ENCODE peak calls at places on chromosomes 16 and 17, in four cellular contexts. One of them, this sample, is unnamed.

GRCh38 chr17:76254275-76254674 is 10.9 kb upstream of the UBALD2 start:
- DNase-seq in H1: no peak
- DNase-seq in HepG2: no peak
- DNase-seq in GM12878: no peak
- DNase-seq in this sample: no peak

GRCh38 chr17:7988750-7989178 is 13.7 kb upstream of the GUCY2D start:
- DNase-seq in H1: no peak
- DNase-seq in HepG2: peak
- DNase-seq in GM12878: peak
- DNase-seq in this sample: peak

GRCh38 chr17:9386401-9386800 is 189.2 kb downstream of the STX8 start:
- DNase-seq in H1: no peak
- DNase-seq in HepG2: no peak
- DNase-seq in GM12878: no peak
- DNase-seq in this sample: no peak

GRCh38 chr17:47240806-47241205 is 12.8 kb upstream of the ITGB3 start:
- DNase-seq in H1: no peak
- DNase-seq in HepG2: no peak
- DNase-seq in GM12878: no peak
- DNase-seq in this sample: no peak

GRCh38 chr16:72131036-72131435 is 37.4 kb downstream of the DHX38 start:
- DNase-seq in H1: no peak
- DNase-seq in HepG2: no peak
- DNase-seq in GM12878: no peak
- DNase-seq in this sample: no peak

GRCh38 chr17:17835415-17836249 is 1.2 kb downstream of the SREBF1 start:
- DNase-seq in H1: no peak
- DNase-seq in HepG2: no peak
- DNase-seq in GM12878: no peak
- DNase-seq in this sample: no peak

GRCh38 chr17:49775546-49776260 is 11.8 kb upstream of the FAM117A start:
- DNase-seq in H1: no peak
- DNase-seq in HepG2: peak
- DNase-seq in GM12878: no peak
- DNase-seq in this sample: no peak

GRCh38 chr16:77290451-77291110 is 91.4 kb downstream of the SYCE1L start:
- DNase-seq in H1: no peak
- DNase-seq in HepG2: no peak
- DNase-seq in GM12878: no peak
- DNase-seq in this sample: no peak

GRCh38 chr17:48718781-48719641 is 3.3 kb downstream of the PRAC1 start:
- DNase-seq in H1: no peak
- DNase-seq in HepG2: no peak
- DNase-seq in GM12878: no peak
- DNase-seq in this sample: no peak

GRCh38 chr16:14179116-14179515 is 108.0 kb downstream of the MRTFB start:
- DNase-seq in H1: no peak
- DNase-seq in HepG2: no peak
- DNase-seq in GM12878: no peak
- DNase-seq in this sample: no peak

GRCh38 chr17:49910858-49911204 is 58.2 kb upstream of the DLX4 start:
- DNase-seq in H1: no peak
- DNase-seq in HepG2: no peak
- DNase-seq in GM12878: no peak
- DNase-seq in this sample: no peak

GRCh38 chr17:76491271-76492184 is 9.7 kb downstream of the RHBDF2 start:
- DNase-seq in H1: no peak
- DNase-seq in HepG2: no peak
- DNase-seq in GM12878: no peak
- DNase-seq in this sample: no peak

GRCh38 chr16:4392382-4393242 is 21.0 kb downstream of the VASN start:
- DNase-seq in H1: peak
- DNase-seq in HepG2: no peak
- DNase-seq in GM12878: no peak
- DNase-seq in this sample: no peak

GRCh38 chr17:79623786-79624657 is 13.2 kb upstream of the RBFOX3 start:
- DNase-seq in H1: no peak
- DNase-seq in HepG2: no peak
- DNase-seq in GM12878: no peak
- DNase-seq in this sample: no peak

GRCh38 chr16:27690604-27691003 is 140.7 kb downstream of the KATNIP start:
- DNase-seq in H1: no peak
- DNase-seq in HepG2: peak
- DNase-seq in GM12878: no peak
- DNase-seq in this sample: no peak

GRCh38 chr17:14098246-14098645 is 28.9 kb downstream of the COX10 start:
- DNase-seq in H1: no peak
- DNase-seq in HepG2: no peak
- DNase-seq in GM12878: no peak
- DNase-seq in this sample: no peak

GRCh38 chr16:57999971-58000705 is at the start of gene ZNF319:
- DNase-seq in H1: no peak
- DNase-seq in HepG2: no peak
- DNase-seq in GM12878: no peak
- DNase-seq in this sample: no peak

GRCh38 chr17:8304181-8304910 is 5.7 kb upstream of the ARHGEF15 start:
- DNase-seq in H1: no peak
- DNase-seq in HepG2: peak
- DNase-seq in GM12878: no peak
- DNase-seq in this sample: no peak

GRCh38 chr17:74128456-74128855 is 75.0 kb upstream of the RPL38 start:
- DNase-seq in H1: no peak
- DNase-seq in HepG2: no peak
- DNase-seq in GM12878: no peak
- DNase-seq in this sample: no peak

GRCh38 chr17:74123866-74124265 is 79.6 kb upstream of the RPL38 start:
- DNase-seq in H1: no peak
- DNase-seq in HepG2: no peak
- DNase-seq in GM12878: no peak
- DNase-seq in this sample: no peak

GRCh38 chr17:74126959-74127358 is 76.5 kb upstream of the RPL38 start:
- DNase-seq in H1: no peak
- DNase-seq in HepG2: no peak
- DNase-seq in GM12878: no peak
- DNase-seq in this sample: no peak

GRCh38 chr17:74125160-74125559 is 78.3 kb upstream of the RPL38 start:
- DNase-seq in H1: no peak
- DNase-seq in HepG2: no peak
- DNase-seq in GM12878: no peak
- DNase-seq in this sample: no peak

DNA sequence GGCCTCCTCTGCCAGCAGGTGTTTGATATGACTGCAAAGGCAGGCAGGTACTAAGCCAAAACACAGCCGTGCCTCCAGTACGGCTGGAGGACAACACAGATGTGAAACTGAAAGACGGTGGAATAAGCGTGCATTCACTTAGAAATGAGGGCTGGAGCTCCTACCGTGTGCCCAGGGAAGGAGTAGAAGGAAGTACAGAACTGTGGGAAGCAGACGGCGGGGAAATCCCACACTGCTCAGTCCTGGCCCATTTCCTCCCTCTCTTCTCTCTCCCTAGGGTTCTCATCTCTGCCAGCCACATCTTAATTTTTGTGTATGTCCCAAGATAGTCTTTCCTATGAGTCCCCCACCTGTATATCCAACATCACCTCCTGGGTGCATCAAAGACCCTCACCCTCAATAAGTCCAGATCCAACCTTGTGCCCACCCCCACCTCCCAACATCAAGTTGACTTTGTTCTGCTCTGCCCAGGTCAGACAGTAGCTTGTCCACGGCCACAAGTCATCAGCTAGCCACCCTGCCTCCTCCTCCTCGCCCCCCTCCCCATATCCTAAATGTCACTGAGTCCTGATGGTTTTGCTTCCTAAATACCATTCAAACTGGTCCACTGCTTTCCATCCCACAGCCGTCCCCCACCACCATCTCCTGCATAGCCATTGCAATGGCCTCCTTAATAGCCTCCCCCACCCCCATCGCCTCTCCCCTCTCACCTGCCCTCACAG is 77.1 kb upstream of the RPL38 start:
- DNase-seq in H1: no peak
- DNase-seq in HepG2: no peak
- DNase-seq in GM12878: no peak
- DNase-seq in this sample: no peak
- TF ChIP-seq YY1 in H1: no peak
- TF ChIP-seq YY1 in HepG2: no peak
- TF ChIP-seq YY1 in GM12878: no peak
- TF ChIP-seq YY1 in this sample: no peak

DNA sequence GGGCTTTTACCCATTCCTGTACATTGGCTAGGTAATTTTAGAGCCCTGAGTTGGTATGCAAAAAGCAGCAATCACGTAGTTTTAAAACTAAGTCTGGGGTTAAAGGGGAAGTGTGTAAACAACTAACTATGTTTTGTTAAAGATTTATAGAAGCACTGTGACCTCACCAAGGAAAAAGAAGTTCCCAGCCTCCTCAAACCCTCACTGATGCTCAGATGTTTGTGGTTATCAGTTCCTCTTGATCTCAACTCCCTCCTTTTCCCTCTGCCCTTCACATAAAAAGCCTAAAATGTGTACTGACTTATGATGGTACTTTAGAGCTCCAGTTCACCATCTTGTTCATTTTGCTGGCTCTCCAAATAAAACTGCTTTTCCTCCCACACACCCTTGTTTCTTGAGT is 119.9 kb upstream of the IRX6 start:
- DNase-seq in H1: no peak
- DNase-seq in HepG2: no peak
- DNase-seq in GM12878: no peak
- DNase-seq in this sample: no peak
- TF ChIP-seq SUZ12 in H1: no peak
- TF ChIP-seq SUZ12 in HepG2: no peak
- TF ChIP-seq SUZ12 in GM12878: no peak
- TF ChIP-seq SUZ12 in this sample: no peak

DNA sequence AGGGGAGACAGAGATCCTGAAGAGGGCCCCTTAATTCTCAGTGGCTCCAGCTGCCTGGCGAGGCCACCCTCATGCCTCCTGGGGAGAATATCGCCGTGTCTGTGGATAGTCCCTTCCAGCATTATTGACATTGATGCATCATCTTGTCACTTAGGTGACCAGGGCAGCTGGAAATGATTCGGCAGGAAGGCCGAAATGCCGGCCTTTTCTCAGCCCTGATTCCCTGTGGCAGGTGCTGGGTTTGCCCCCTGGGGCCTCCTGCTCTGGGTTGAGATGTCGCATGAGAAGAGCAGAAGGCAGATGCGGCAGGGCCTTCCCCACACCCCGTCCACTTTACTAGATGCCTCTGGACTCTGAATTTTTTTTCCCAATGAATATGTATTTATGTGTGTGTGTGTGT is 89.5 kb downstream of the RAP1GAP2 start:
- DNase-seq in H1: no peak
- DNase-seq in HepG2: no peak
- DNase-seq in GM12878: no peak
- DNase-seq in this sample: no peak
- TF ChIP-seq YY1 in H1: no peak
- TF ChIP-seq YY1 in HepG2: no peak
- TF ChIP-seq YY1 in GM12878: no peak
- TF ChIP-seq YY1 in this sample: no peak

GRCh38 chr16:49703494-49703893 is 152.4 kb downstream of the ZNF423 start:
- DNase-seq in H1: no peak
- DNase-seq in HepG2: no peak
- DNase-seq in GM12878: no peak
- DNase-seq in this sample: no peak
- TF ChIP-seq SUZ12 in H1: no peak
- TF ChIP-seq SUZ12 in HepG2: no peak
- TF ChIP-seq SUZ12 in GM12878: no peak
- TF ChIP-seq SUZ12 in this sample: no peak

GRCh38 chr17:61294286-61294685 is 105.4 kb upstream of the TBX2 start:
- DNase-seq in H1: no peak
- DNase-seq in HepG2: no peak
- DNase-seq in GM12878: no peak
- DNase-seq in this sample: no peak
- TF ChIP-seq YY1 in H1: no peak
- TF ChIP-seq YY1 in HepG2: no peak
- TF ChIP-seq YY1 in GM12878: no peak
- TF ChIP-seq YY1 in this sample: no peak

DNA sequence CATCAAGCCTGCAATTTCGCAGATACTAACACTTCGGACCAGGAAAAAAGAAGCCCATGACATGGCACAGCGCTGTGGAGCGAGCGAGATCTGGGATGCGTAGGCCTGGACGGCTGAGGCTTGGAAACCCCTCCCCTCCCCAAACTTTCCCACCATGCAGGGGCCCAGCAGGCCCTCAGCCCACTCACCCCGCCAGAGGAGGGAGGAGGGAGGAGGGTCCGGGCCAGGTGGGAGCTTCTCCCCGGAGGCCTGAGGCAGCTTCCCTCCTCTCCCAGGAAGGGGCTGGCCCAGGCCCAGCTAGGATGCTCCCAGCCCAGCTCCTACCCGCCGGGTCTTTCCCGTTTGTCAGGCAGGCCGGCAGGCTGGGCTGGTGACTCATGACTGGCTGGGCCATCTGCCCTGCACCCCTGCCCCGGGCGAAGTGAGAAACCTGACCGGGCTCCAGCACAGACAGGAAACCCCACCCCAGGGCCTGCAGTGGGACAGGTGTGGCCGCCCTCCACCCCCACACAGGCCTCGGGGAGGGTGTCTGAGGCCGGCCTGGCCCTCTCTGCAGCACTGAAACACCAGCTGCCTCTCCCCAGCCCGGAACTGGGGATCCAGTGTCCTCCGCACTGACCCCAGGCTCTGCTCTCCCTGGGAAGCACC is 34.3 kb upstream of the SLC38A10 start:
- DNase-seq in H1: no peak
- DNase-seq in HepG2: peak
- DNase-seq in GM12878: no peak
- DNase-seq in this sample: no peak
- TF ChIP-seq SUZ12 in H1: no peak
- TF ChIP-seq SUZ12 in HepG2: no peak
- TF ChIP-seq SUZ12 in GM12878: no peak
- TF ChIP-seq SUZ12 in this sample: no peak

This sample was measured in NT2/D1.